ENCODE peak calls at places on chromosomes 3 and 15, in ten cellular contexts. One of them, this sample, is unnamed.
A peak's percentile ranks its signal among the peaks of the same experiment; 100 is the strongest.

GRCh38 chr3:139353920-139354556 is 10.2 kb downstream of the MRPS22 start:
- DNase-seq in esophagus muscularis mucosa: no peak
- DNase-seq in IMR-90: peak; percentile 71
- DNase-seq in breast epithelium: no peak
- DNase-seq in adrenal gland: peak; percentile 52
- DNase-seq in sigmoid colon: no peak
- DNase-seq in suprapubic skin: no peak
- DNase-seq in ovary: no peak
- DNase-seq in K562: peak; percentile 63
- DNase-seq in heart left ventricle: no peak
- DNase-seq in this sample: no peak

GRCh38 chr15:72230197-72231065 is 559 bp downstream of the PKM start:
- DNase-seq in esophagus muscularis mucosa: peak; percentile 95
- DNase-seq in IMR-90: peak; percentile 91
- DNase-seq in breast epithelium: peak; percentile 74
- DNase-seq in adrenal gland: peak; percentile 95
- DNase-seq in sigmoid colon: peak; percentile 95
- DNase-seq in suprapubic skin: peak; percentile 95
- DNase-seq in ovary: peak; percentile 93
- DNase-seq in K562: peak; percentile 84
- DNase-seq in heart left ventricle: peak; percentile 97
- DNase-seq in this sample: peak; percentile 94

GRCh38 chr3:63500196-63500595 is 152.3 kb upstream of the SNTN start:
- DNase-seq in esophagus muscularis mucosa: no peak
- DNase-seq in IMR-90: no peak
- DNase-seq in breast epithelium: no peak
- DNase-seq in adrenal gland: no peak
- DNase-seq in sigmoid colon: no peak
- DNase-seq in suprapubic skin: no peak
- DNase-seq in ovary: no peak
- DNase-seq in K562: no peak
- DNase-seq in heart left ventricle: no peak
- DNase-seq in this sample: no peak

GRCh38 chr15:71282086-71282485 is 166.8 kb downstream of the THSD4 start:
- DNase-seq in esophagus muscularis mucosa: no peak
- DNase-seq in IMR-90: peak; percentile 70
- DNase-seq in breast epithelium: no peak
- DNase-seq in adrenal gland: no peak
- DNase-seq in sigmoid colon: no peak
- DNase-seq in suprapubic skin: no peak
- DNase-seq in ovary: no peak
- DNase-seq in K562: no peak
- DNase-seq in heart left ventricle: no peak
- DNase-seq in this sample: no peak

GRCh38 chr3:61872077-61872706 is 310.8 kb downstream of the PTPRG start:
- DNase-seq in esophagus muscularis mucosa: no peak
- DNase-seq in IMR-90: no peak
- DNase-seq in breast epithelium: no peak
- DNase-seq in adrenal gland: no peak
- DNase-seq in sigmoid colon: no peak
- DNase-seq in suprapubic skin: no peak
- DNase-seq in ovary: no peak
- DNase-seq in K562: no peak
- DNase-seq in heart left ventricle: no peak
- DNase-seq in this sample: no peak

GRCh38 chr3:165206454-165207266 is 10.5 kb upstream of the SLITRK3 start:
- DNase-seq in esophagus muscularis mucosa: no peak
- DNase-seq in IMR-90: peak; percentile 65
- DNase-seq in breast epithelium: peak; percentile 28
- DNase-seq in adrenal gland: peak; percentile 80
- DNase-seq in sigmoid colon: peak; percentile 88
- DNase-seq in suprapubic skin: peak; percentile 72
- DNase-seq in ovary: peak; percentile 78
- DNase-seq in K562: no peak
- DNase-seq in heart left ventricle: peak; percentile 72
- DNase-seq in this sample: peak; percentile 84

GRCh38 chr3:17800232-17800631 is 57.8 kb upstream of the TBC1D5 start:
- DNase-seq in esophagus muscularis mucosa: peak; percentile 86
- DNase-seq in IMR-90: no peak
- DNase-seq in breast epithelium: no peak
- DNase-seq in adrenal gland: no peak
- DNase-seq in sigmoid colon: no peak
- DNase-seq in suprapubic skin: no peak
- DNase-seq in ovary: no peak
- DNase-seq in K562: no peak
- DNase-seq in heart left ventricle: no peak
- DNase-seq in this sample: no peak

GRCh38 chr15:41975679-41976078 is 3.3 kb upstream of the EHD4 start:
- DNase-seq in esophagus muscularis mucosa: no peak
- DNase-seq in IMR-90: no peak
- DNase-seq in breast epithelium: no peak
- DNase-seq in adrenal gland: no peak
- DNase-seq in sigmoid colon: no peak
- DNase-seq in suprapubic skin: no peak
- DNase-seq in ovary: no peak
- DNase-seq in K562: no peak
- DNase-seq in heart left ventricle: no peak
- DNase-seq in this sample: no peak

GRCh38 chr3:61646851-61647525 is 85.6 kb downstream of the PTPRG start:
- DNase-seq in esophagus muscularis mucosa: no peak
- DNase-seq in IMR-90: peak; percentile 15
- DNase-seq in breast epithelium: no peak
- DNase-seq in adrenal gland: no peak
- DNase-seq in sigmoid colon: no peak
- DNase-seq in suprapubic skin: no peak
- DNase-seq in ovary: no peak
- DNase-seq in K562: no peak
- DNase-seq in heart left ventricle: no peak
- DNase-seq in this sample: no peak

GRCh38 chr3:17412950-17413530 is 329.4 kb downstream of the TBC1D5 start:
- DNase-seq in esophagus muscularis mucosa: no peak
- DNase-seq in IMR-90: peak; percentile 64
- DNase-seq in breast epithelium: no peak
- DNase-seq in adrenal gland: peak; percentile 19
- DNase-seq in sigmoid colon: no peak
- DNase-seq in suprapubic skin: no peak
- DNase-seq in ovary: no peak
- DNase-seq in K562: peak; percentile 46
- DNase-seq in heart left ventricle: no peak
- DNase-seq in this sample: no peak

GRCh38 chr3:100630664-100631063 is 21.3 kb downstream of the ADGRG7 start:
- DNase-seq in esophagus muscularis mucosa: no peak
- DNase-seq in IMR-90: peak; percentile 15
- DNase-seq in breast epithelium: no peak
- DNase-seq in adrenal gland: no peak
- DNase-seq in sigmoid colon: no peak
- DNase-seq in suprapubic skin: no peak
- DNase-seq in ovary: no peak
- DNase-seq in K562: no peak
- DNase-seq in heart left ventricle: no peak
- DNase-seq in this sample: no peak

GRCh38 chr15:58257776-58258325 is 119.7 kb downstream of the AQP9 start:
- DNase-seq in esophagus muscularis mucosa: peak; percentile 47
- DNase-seq in IMR-90: no peak
- DNase-seq in breast epithelium: no peak
- DNase-seq in adrenal gland: no peak
- DNase-seq in sigmoid colon: no peak
- DNase-seq in suprapubic skin: no peak
- DNase-seq in ovary: no peak
- DNase-seq in K562: no peak
- DNase-seq in heart left ventricle: no peak
- DNase-seq in this sample: no peak

GRCh38 chr3:155196131-155197075 is 97.1 kb downstream of the STRIT1 start:
- DNase-seq in esophagus muscularis mucosa: no peak
- DNase-seq in IMR-90: no peak
- DNase-seq in breast epithelium: no peak
- DNase-seq in adrenal gland: no peak
- DNase-seq in sigmoid colon: no peak
- DNase-seq in suprapubic skin: no peak
- DNase-seq in ovary: no peak
- DNase-seq in K562: no peak
- DNase-seq in heart left ventricle: no peak
- DNase-seq in this sample: no peak

GRCh38 chr3:32945136-32945535 is 6.3 kb upstream of the CCR4 start:
- DNase-seq in esophagus muscularis mucosa: peak; percentile 45
- DNase-seq in IMR-90: peak; percentile 41
- DNase-seq in breast epithelium: no peak
- DNase-seq in adrenal gland: no peak
- DNase-seq in sigmoid colon: no peak
- DNase-seq in suprapubic skin: no peak
- DNase-seq in ovary: no peak
- DNase-seq in K562: no peak
- DNase-seq in heart left ventricle: no peak
- DNase-seq in this sample: no peak

GRCh38 chr3:278300-279064 is 81.9 kb downstream of the CHL1 start:
- DNase-seq in esophagus muscularis mucosa: no peak
- DNase-seq in IMR-90: no peak
- DNase-seq in breast epithelium: no peak
- DNase-seq in adrenal gland: no peak
- DNase-seq in sigmoid colon: no peak
- DNase-seq in suprapubic skin: no peak
- DNase-seq in ovary: no peak
- DNase-seq in K562: no peak
- DNase-seq in heart left ventricle: no peak
- DNase-seq in this sample: no peak

GRCh38 chr3:188153949-188154757 is at the start of gene LPP:
- DNase-seq in esophagus muscularis mucosa: peak; percentile 93
- DNase-seq in IMR-90: peak; percentile 77
- DNase-seq in breast epithelium: no peak
- DNase-seq in adrenal gland: peak; percentile 81
- DNase-seq in sigmoid colon: peak; percentile 92
- DNase-seq in suprapubic skin: peak; percentile 90
- DNase-seq in ovary: peak; percentile 84
- DNase-seq in K562: no peak
- DNase-seq in heart left ventricle: peak; percentile 86
- DNase-seq in this sample: peak; percentile 75
- TF ChIP-seq POLR2A in esophagus muscularis mucosa: peak; percentile 39
- TF ChIP-seq POLR2A in IMR-90: peak; percentile 72
- TF ChIP-seq POLR2A in breast epithelium: no peak
- TF ChIP-seq POLR2A in adrenal gland: peak; percentile 71
- TF ChIP-seq POLR2A in sigmoid colon: no peak
- TF ChIP-seq POLR2A in suprapubic skin: no peak
- TF ChIP-seq POLR2A in ovary: no peak
- TF ChIP-seq POLR2A in K562: no peak
- TF ChIP-seq POLR2A in heart left ventricle: no peak
- TF ChIP-seq POLR2A in this sample: no peak

GRCh38 chr3:12830785-12831581 is 10.4 kb downstream of the RPL32 start:
- DNase-seq in esophagus muscularis mucosa: no peak
- DNase-seq in IMR-90: no peak
- DNase-seq in breast epithelium: no peak
- DNase-seq in adrenal gland: no peak
- DNase-seq in sigmoid colon: no peak
- DNase-seq in suprapubic skin: no peak
- DNase-seq in ovary: no peak
- DNase-seq in K562: no peak
- DNase-seq in heart left ventricle: no peak
- DNase-seq in this sample: no peak
- TF ChIP-seq CTCF in esophagus muscularis mucosa: no peak
- TF ChIP-seq CTCF in IMR-90: peak; percentile 14
- TF ChIP-seq CTCF in breast epithelium: no peak
- TF ChIP-seq CTCF in adrenal gland: no peak
- TF ChIP-seq CTCF in sigmoid colon: no peak
- TF ChIP-seq CTCF in suprapubic skin: no peak
- TF ChIP-seq CTCF in ovary: no peak
- TF ChIP-seq CTCF in K562: peak; percentile 34
- TF ChIP-seq CTCF in heart left ventricle: no peak
- TF ChIP-seq CTCF in this sample: no peak

GRCh38 chr15:52790941-52791751 is 1.0 kb upstream of the ONECUT1 start:
- DNase-seq in esophagus muscularis mucosa: no peak
- DNase-seq in IMR-90: peak; percentile 7
- DNase-seq in breast epithelium: no peak
- DNase-seq in adrenal gland: no peak
- DNase-seq in sigmoid colon: no peak
- DNase-seq in suprapubic skin: peak; percentile 53
- DNase-seq in ovary: no peak
- DNase-seq in K562: no peak
- DNase-seq in heart left ventricle: no peak
- DNase-seq in this sample: no peak

GRCh38 chr15:52790166-52790708 is at the start of gene ONECUT1:
- DNase-seq in esophagus muscularis mucosa: no peak
- DNase-seq in IMR-90: peak; percentile 2
- DNase-seq in breast epithelium: no peak
- DNase-seq in adrenal gland: peak; percentile 19
- DNase-seq in sigmoid colon: no peak
- DNase-seq in suprapubic skin: peak; percentile 56
- DNase-seq in ovary: peak; percentile 56
- DNase-seq in K562: peak; percentile 88
- DNase-seq in heart left ventricle: peak; percentile 47
- DNase-seq in this sample: no peak

GRCh38 chr15:52788099-52788986 is 1.8 kb downstream of the ONECUT1 start:
- DNase-seq in esophagus muscularis mucosa: no peak
- DNase-seq in IMR-90: no peak
- DNase-seq in breast epithelium: no peak
- DNase-seq in adrenal gland: no peak
- DNase-seq in sigmoid colon: no peak
- DNase-seq in suprapubic skin: peak; percentile 53
- DNase-seq in ovary: no peak
- DNase-seq in K562: no peak
- DNase-seq in heart left ventricle: no peak
- DNase-seq in this sample: no peak

GRCh38 chr15:52789008-52789600 is 1.0 kb downstream of the ONECUT1 start:
- DNase-seq in esophagus muscularis mucosa: no peak
- DNase-seq in IMR-90: no peak
- DNase-seq in breast epithelium: no peak
- DNase-seq in adrenal gland: no peak
- DNase-seq in sigmoid colon: no peak
- DNase-seq in suprapubic skin: peak; percentile 56
- DNase-seq in ovary: no peak
- DNase-seq in K562: no peak
- DNase-seq in heart left ventricle: no peak
- DNase-seq in this sample: no peak

DNA sequence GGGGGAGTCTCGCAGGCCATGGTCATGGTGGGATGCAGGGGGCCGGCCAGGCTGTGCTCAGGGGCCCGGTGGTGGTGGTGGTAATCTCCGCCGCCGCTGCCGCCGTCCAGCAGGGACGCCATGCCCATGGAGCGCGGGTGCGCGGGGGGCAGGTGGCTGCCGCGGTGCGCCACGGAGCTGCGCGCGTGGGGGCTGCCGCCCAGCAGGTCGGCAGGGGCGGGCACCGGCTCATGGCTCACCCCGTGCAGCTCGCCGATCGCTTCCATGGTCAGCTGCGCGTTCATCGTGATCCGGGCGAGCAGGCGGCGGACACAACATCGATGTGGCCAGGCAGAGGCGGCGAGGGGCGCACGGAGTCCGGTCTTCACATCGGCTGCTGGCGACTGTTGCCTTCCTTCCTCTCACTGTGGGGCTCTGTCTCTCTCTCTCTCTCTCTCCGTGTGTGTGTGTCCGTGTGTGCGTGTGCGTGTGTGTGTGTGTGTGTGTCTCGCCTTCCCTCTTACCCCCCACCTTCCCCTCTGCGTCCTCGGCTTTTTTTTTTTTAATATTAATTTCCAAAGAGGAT is 453 bp downstream of the ONECUT1 start:
- DNase-seq in esophagus muscularis mucosa: no peak
- DNase-seq in IMR-90: peak; percentile 10
- DNase-seq in breast epithelium: no peak
- DNase-seq in adrenal gland: no peak
- DNase-seq in sigmoid colon: no peak
- DNase-seq in suprapubic skin: peak; percentile 52
- DNase-seq in ovary: no peak
- DNase-seq in K562: no peak
- DNase-seq in heart left ventricle: no peak
- DNase-seq in this sample: no peak
- H3K27me3 ChIP-seq in esophagus muscularis mucosa: peaks cover 48% of the 10 kb centered on the region
- H3K27me3 ChIP-seq in IMR-90: peaks cover 92% of the 10 kb centered on the region
- H3K27me3 ChIP-seq in breast epithelium: peaks cover 11% of the 10 kb centered on the region
- H3K27me3 ChIP-seq in adrenal gland: peaks cover 75% of the 10 kb centered on the region
- H3K27me3 ChIP-seq in sigmoid colon: peaks cover 60% of the 10 kb centered on the region
- H3K27me3 ChIP-seq in suprapubic skin: peaks cover 99% of the 10 kb centered on the region
- H3K27me3 ChIP-seq in ovary: no peaks in the 10 kb centered on the region
- H3K27me3 ChIP-seq in K562: peaks cover 2% of the 10 kb centered on the region
- H3K27me3 ChIP-seq in heart left ventricle: peaks cover 82% of the 10 kb centered on the region
- H3K27me3 ChIP-seq in this sample: peaks cover 6% of the 10 kb centered on the region

GRCh38 chr3:146504546-146505197 is 35.3 kb upstream of the PLSCR2 start:
- DNase-seq in esophagus muscularis mucosa: no peak
- DNase-seq in IMR-90: no peak
- DNase-seq in breast epithelium: no peak
- DNase-seq in adrenal gland: no peak
- DNase-seq in sigmoid colon: no peak
- DNase-seq in suprapubic skin: no peak
- DNase-seq in ovary: no peak
- DNase-seq in K562: no peak
- DNase-seq in heart left ventricle: no peak
- DNase-seq in this sample: no peak
- TF ChIP-seq POLR2A in esophagus muscularis mucosa: no peak
- TF ChIP-seq POLR2A in IMR-90: no peak
- TF ChIP-seq POLR2A in breast epithelium: no peak
- TF ChIP-seq POLR2A in adrenal gland: no peak
- TF ChIP-seq POLR2A in sigmoid colon: no peak
- TF ChIP-seq POLR2A in suprapubic skin: no peak
- TF ChIP-seq POLR2A in ovary: no peak
- TF ChIP-seq POLR2A in K562: no peak
- TF ChIP-seq POLR2A in heart left ventricle: no peak
- TF ChIP-seq POLR2A in this sample: no peak

This sample was measured in uterus.